ENCODE peak calls at places on chromosomes 4 and X, in ten cellular contexts. N is adrenal gland; K is IMR-90; R is right lobe of liver; L is esophagus squamous epithelium; B is body of pancreas; J is stomach; X is CD8-positive, alpha-beta T cell; E is pancreas; Z is left lung. I is an unnamed sample.

GRCh38 chr4:25440478-25441030 is 63.5 kb downstream of the ANAPC4 start:
- DNase-seq in N (peak; percentile 57), K (no peak), R (peak; percentile 49), L (no peak), B (peak; percentile 73), J (peak; percentile 65), X (no peak), E (no peak), Z (peak; percentile 51), I (peak; percentile 81)

GRCh38 chr4:77044458-77045124 is 31.2 kb downstream of the CCNI start:
- DNase-seq in N (no peak), K (peak; percentile 80), R (no peak), L (no peak), B (no peak), J (no peak), X (no peak), E (no peak), Z (no peak), I (no peak)

GRCh38 chrX:41449615-41450014 is 2.5 kb downstream of the NYX start:
- DNase-seq in N (no peak), K (peak; percentile 24), R (no peak), L (no peak), B (no peak), J (no peak), X (no peak), E (no peak), Z (no peak), I (no peak)

GRCh38 chr4:21765810-21766407 is 182.7 kb downstream of the KCNIP4 start:
- DNase-seq in N (peak; percentile 58), K (peak; percentile 29), R (no peak), L (no peak), B (peak; percentile 36), J (peak; percentile 34), X (no peak), E (no peak), Z (no peak), I (no peak)

GRCh38 chr4:14110407-14110806 is 482.9 kb upstream of the BOD1L1 start:
- DNase-seq in N (no peak), K (peak; percentile 85), R (no peak), L (no peak), B (no peak), J (no peak), X (no peak), E (no peak), Z (no peak), I (no peak)

GRCh38 chr4:122576261-122577188 is 44.3 kb downstream of the IL21 start:
- DNase-seq in N (no peak), K (peak; percentile 58), R (no peak), L (no peak), B (no peak), J (no peak), X (no peak), E (no peak), Z (no peak), I (no peak)

GRCh38 chr4:85842540-85842939 is 367.6 kb downstream of the ARHGAP24 start:
- DNase-seq in N (peak; percentile 26), K (peak; percentile 20), R (no peak), L (no peak), B (peak; percentile 29), J (no peak), X (no peak), E (no peak), Z (peak; percentile 44), I (no peak)

GRCh38 chrX:24646745-24647182 is 383 bp downstream of the PCYT1B start:
- DNase-seq in N (no peak), K (no peak), R (no peak), L (no peak), B (no peak), J (no peak), X (no peak), E (no peak), Z (no peak), I (no peak)

GRCh38 chr4:128249787-128250668 is 37.6 kb downstream of the PGRMC2 start:
- DNase-seq in N (no peak), K (no peak), R (no peak), L (no peak), B (no peak), J (no peak), X (no peak), E (no peak), Z (no peak), I (no peak)

GRCh38 chr4:155271557-155271956 is 63.1 kb downstream of the NPY2R start:
- DNase-seq in N (no peak), K (no peak), R (no peak), L (no peak), B (no peak), J (no peak), X (no peak), E (no peak), Z (no peak), I (no peak)

GRCh38 chr4:14222630-14223029 is 595.1 kb upstream of the BOD1L1 start:
- DNase-seq in N (no peak), K (no peak), R (no peak), L (no peak), B (no peak), J (no peak), X (no peak), E (no peak), Z (no peak), I (no peak)

GRCh38 chr4:38724507-38724808 is 58.3 kb downstream of the TLR10 start:
- DNase-seq in N (no peak), K (no peak), R (no peak), L (no peak), B (no peak), J (no peak), X (no peak), E (no peak), Z (no peak), I (no peak)

DNA sequence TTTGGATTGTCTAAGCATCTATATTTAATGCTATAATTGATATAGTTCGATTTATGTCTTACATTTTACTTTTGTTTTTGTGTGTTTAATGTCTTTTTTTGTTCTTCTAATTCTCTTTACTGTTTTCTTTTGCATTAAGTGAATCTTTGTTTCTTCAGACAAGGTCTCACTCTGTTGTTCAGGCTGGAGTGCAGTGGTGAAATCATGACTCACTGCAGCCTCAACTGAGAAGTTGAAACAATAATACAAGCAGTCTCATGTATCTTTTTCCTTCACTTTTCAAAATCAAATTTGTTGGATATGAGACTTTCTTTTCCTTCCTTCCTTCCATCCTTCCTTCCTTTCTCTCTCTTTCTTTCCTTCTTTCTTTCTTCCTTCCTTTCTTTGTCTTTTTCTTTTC is 1401.6 kb downstream of the ADGRL3 start:
- DNase-seq in N (no peak), K (no peak), R (no peak), L (no peak), B (no peak), J (no peak), X (no peak), E (no peak), Z (no peak), I (no peak)
- TF ChIP-seq CTCF in N (no peak), K (no peak), R (no peak), L (no peak), B (no peak), J (no peak), X (no peak), E (no peak), Z (no peak), I (no peak)

GRCh38 chr4:113420938-113421337 is 340.6 kb downstream of the CAMK2D start:
- DNase-seq in N (no peak), K (no peak), R (no peak), L (no peak), B (no peak), J (no peak), X (no peak), E (no peak), Z (no peak), I (no peak)
- H3K4me3 ChIP-seq in N (no peak overlapping the region), K (no peak overlapping the region), R (no peak overlapping the region), L (no peak overlapping the region), B (no peak overlapping the region), J (no peak overlapping the region), X (no peak overlapping the region), E (no peak overlapping the region), Z (no peak overlapping the region), I (no peak overlapping the region)

DNA sequence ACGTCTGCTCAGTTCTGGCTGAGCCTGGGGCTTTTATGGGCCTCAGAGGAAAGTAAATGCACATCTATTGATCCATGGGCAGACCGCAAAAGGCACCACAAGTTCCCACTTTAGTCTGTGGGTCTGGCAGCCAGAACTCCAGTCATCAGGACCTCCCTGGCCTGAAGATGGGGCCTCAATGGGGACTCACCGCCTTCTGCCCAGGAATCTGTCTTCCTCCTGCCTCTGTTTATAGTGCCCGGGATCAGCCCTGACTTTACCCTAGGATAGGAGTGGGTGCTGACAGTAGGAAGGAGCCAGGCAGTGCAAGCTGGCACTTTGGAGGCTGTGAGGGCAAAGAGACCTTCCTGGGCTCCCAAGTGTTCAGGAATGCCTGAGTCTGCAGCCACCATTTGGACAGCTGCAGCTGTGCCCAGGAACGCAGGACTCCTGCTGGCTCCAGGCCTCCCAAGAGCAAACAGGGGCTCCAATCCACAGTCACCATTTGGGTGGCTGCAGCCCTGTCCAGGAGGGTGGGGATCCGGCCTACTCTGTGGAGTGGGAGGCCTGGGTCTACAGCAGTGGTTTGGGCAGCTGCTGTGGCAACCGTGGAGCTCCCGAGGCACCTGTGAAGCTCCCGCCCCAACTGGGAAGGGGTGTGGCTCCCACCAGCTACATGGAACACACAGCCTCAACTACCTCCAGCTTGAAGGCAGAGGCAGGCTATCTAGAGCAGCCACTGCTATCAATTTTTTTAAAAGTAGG is 1440.9 kb upstream of the ADGRL3 start:
- DNase-seq in N (no peak), K (no peak), R (no peak), L (no peak), B (no peak), J (no peak), X (no peak), E (peak; percentile 27), Z (no peak), I (peak; percentile 36)
- H3K4me1 ChIP-seq in N (no peaks in the 10 kb centered on the region), K (no peaks in the 10 kb centered on the region), R (no peaks in the 10 kb centered on the region), L (no peaks in the 10 kb centered on the region), B (no peaks in the 10 kb centered on the region), J (no peaks in the 10 kb centered on the region), X (no peaks in the 10 kb centered on the region), E (no peaks in the 10 kb centered on the region), Z (no peaks in the 10 kb centered on the region), I (no peaks in the 10 kb centered on the region)

GRCh38 chr4:157043131-157043530 is 32.8 kb upstream of the GLRB start:
- DNase-seq in N (no peak), K (peak; percentile 51), R (no peak), L (no peak), B (no peak), J (no peak), X (no peak), E (no peak), Z (no peak), I (no peak)
- TF ChIP-seq CTCF in N (no peak), K (peak; percentile 34), R (no peak), L (no peak), B (no peak), J (no peak), X (no peak), E (no peak), Z (no peak), I (no peak)

GRCh38 chrX:48736303-48736702 is 25.2 kb upstream of the GLOD5 start:
- DNase-seq in N (no peak), K (no peak), R (no peak), L (no peak), B (no peak), J (no peak), X (no peak), E (no peak), Z (no peak), I (no peak)
- H3K4me3 ChIP-seq in N (no peak overlapping the region), K (no peak overlapping the region), R (no peak overlapping the region), L (no peak overlapping the region), B (no peak overlapping the region), J (no peak overlapping the region), X (peak overlapping the region; percentile 40), E (no peak overlapping the region), Z (no peak overlapping the region), I (no peak overlapping the region)